ENCODE peak calls at places on chromosomes 12 and 14, in seven cellular contexts. K, I, W, S, F, A and U are unnamed samples.

GRCh38 chr12:30806989-30807694 is 52.4 kb upstream of the CAPRIN2 start:
- DNase-seq in K (peak; percentile 35), I (peak; percentile 77), W (peak; percentile 80), S (no peak), F (peak; percentile 41), A (no peak), U (peak; percentile 88)

GRCh38 chr12:94263011-94263786 is 114.8 kb downstream of the PLXNC1 start:
- DNase-seq in K (peak; percentile 34), I (no peak), W (no peak), S (no peak), F (no peak), A (no peak), U (no peak)

GRCh38 chr12:30967026-30967425 is 40.5 kb downstream of the TSPAN11 start:
- DNase-seq in K (no peak), I (no peak), W (no peak), S (no peak), F (no peak), A (no peak), U (no peak)

GRCh38 chr12:133231001-133231400 is 4.7 kb downstream of the ANHX start:
- DNase-seq in K (no peak), I (no peak), W (no peak), S (no peak), F (no peak), A (no peak), U (no peak)

GRCh38 chr12:94795520-94795919 is 145.2 kb upstream of the TMCC3 start:
- DNase-seq in K (peak; percentile 55), I (peak; percentile 62), W (peak; percentile 29), S (no peak), F (no peak), A (no peak), U (peak; percentile 70)

GRCh38 chr14:32545109-32545857 is 216.2 kb downstream of the AKAP6 start:
- DNase-seq in K (no peak), I (peak; percentile 34), W (no peak), S (no peak), F (no peak), A (no peak), U (peak; percentile 22)

GRCh38 chr12:96233941-96234461 is 39.8 kb downstream of the ELK3 start:
- DNase-seq in K (peak; percentile 39), I (peak; percentile 99), W (peak; percentile 95), S (peak; percentile 92), F (peak; percentile 55), A (peak; percentile 82), U (peak; percentile 100)

GRCh38 chr12:104605685-104606084 is 148.9 kb downstream of the CHST11 start:
- DNase-seq in K (peak; percentile 14), I (peak; percentile 75), W (no peak), S (peak; percentile 59), F (no peak), A (peak; percentile 43), U (peak; percentile 35)

GRCh38 chr12:112347521-112347920 is 34.7 kb downstream of the HECTD4 start:
- DNase-seq in K (no peak), I (peak; percentile 78), W (peak; percentile 93), S (no peak), F (no peak), A (no peak), U (peak; percentile 81)

GRCh38 chr14:79161576-79161975 is 991.4 kb downstream of the NRXN3 start:
- DNase-seq in K (peak; percentile 2), I (peak; percentile 1), W (peak; percentile 33), S (no peak), F (no peak), A (no peak), U (peak; percentile 14)

GRCh38 chr12:91870872-91871707 is 274.6 kb downstream of the BTG1 start:
- DNase-seq in K (no peak), I (no peak), W (no peak), S (no peak), F (no peak), A (no peak), U (no peak)

GRCh38 chr14:68756071-68756481 is 36.8 kb downstream of the ZFP36L1 start:
- DNase-seq in K (no peak), I (peak; percentile 80), W (no peak), S (no peak), F (no peak), A (no peak), U (no peak)

GRCh38 chr12:100158535-100158934 is 15.9 kb upstream of the BLTP3B start:
- DNase-seq in K (no peak), I (no peak), W (no peak), S (no peak), F (no peak), A (no peak), U (no peak)

GRCh38 chr14:67814826-67815225 is 1.6 kb downstream of the ZFYVE26 start:
- DNase-seq in K (no peak), I (no peak), W (no peak), S (no peak), F (no peak), A (no peak), U (no peak)

GRCh38 chr12:96421014-96421413 is 20.8 kb upstream of the CDK17 start:
- DNase-seq in K (no peak), I (no peak), W (no peak), S (no peak), F (no peak), A (no peak), U (no peak)

DNA sequence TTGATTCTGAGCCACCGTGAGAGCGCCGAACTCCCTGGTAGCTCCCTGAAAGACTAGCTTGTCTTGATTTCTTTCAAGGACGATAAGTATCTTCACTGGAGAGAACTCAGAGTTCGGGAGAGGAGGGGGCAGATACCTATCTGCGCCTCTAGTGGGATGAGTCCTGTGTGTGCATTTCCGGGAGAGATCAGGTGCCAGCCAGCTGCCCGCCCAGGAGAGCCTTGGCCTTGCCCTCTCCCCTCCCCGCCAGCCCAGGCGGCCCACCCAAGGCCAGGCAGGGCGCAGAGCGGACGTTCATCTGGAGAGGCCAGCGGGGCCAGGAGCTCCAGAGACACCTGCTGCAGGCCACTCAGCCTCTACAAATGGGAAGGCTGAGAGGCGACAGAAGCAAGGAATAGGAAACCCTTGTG is 1.0 kb downstream of the CD9 start:
- DNase-seq in K (peak; percentile 76), I (no peak), W (no peak), S (no peak), F (no peak), A (no peak), U (no peak)
- TF ChIP-seq CTCF in K (no peak), I (no peak), W (no peak), S (peak; percentile 8), F (no peak), A (no peak), U (no peak)

GRCh38 chr14:65356327-65356836 is 56.1 kb upstream of the FUT8 start:
- DNase-seq in K (no peak), I (peak; percentile 74), W (peak; percentile 45), S (no peak), F (peak; percentile 72), A (no peak), U (peak; percentile 93)
- H3K4me3 ChIP-seq in K (no peak overlapping the region), I (no peak overlapping the region), W (no peak overlapping the region), S (no peak overlapping the region), F (no peak overlapping the region), A (no peak overlapping the region), U (no peak overlapping the region)

DNA sequence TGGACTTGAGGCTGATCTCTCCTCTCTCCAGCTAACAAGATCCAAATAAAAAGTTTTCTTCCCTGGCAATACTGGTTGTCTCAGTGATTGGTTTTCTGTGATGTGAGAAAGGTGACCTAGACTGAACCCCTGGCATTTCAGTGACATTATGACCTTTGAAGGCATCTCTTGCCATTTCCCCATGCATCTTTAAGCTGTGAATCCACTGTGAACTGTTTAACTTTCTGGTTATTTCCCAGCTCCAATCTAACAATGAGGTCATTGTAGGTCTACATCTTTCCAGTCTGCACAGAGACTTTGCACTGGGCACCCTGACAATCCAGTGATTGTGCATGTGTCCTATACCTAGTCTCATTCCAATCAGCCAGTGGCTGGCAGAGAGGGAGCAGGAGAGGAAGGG is 155.9 kb upstream of the NUDT4 start:
- DNase-seq in K (no peak), I (no peak), W (no peak), S (no peak), F (no peak), A (no peak), U (no peak)
- TF ChIP-seq CTCF in K (no peak), I (no peak), W (no peak), S (no peak), F (no peak), A (no peak), U (no peak)

DNA sequence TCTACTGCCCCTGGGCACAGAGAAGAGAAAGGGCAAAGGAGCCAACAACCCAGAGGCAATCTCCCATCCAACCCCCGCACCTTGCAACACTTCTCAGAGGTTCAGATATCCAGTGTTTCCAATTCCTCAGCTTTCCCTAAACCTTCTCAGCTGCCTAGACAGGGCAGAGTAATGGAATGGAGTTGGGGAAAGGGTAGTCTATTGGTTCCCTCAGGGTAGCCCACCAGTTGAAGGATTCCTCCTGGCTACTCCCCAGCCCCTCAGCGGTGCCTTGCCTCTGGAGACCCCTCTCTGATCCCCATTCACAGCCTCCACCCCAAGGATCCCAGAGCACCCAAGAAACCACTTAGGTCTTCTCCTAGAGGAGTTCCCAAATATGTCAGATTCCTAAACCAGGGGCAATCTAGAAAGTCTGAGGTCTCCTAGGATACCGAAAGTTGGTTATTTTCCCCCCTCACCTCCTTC is 516 bp downstream of the NFE2 start:
- DNase-seq in K (no peak), I (no peak), W (no peak), S (no peak), F (no peak), A (no peak), U (no peak)
- H3K4me3 ChIP-seq in K (peak overlapping the region; percentile 2), I (peak overlapping the region; percentile 52), W (peak overlapping the region; percentile 22), S (peak overlapping the region; percentile 48), F (peak overlapping the region; percentile 42), A (peak overlapping the region; percentile 62), U (peak overlapping the region; percentile 32)

GRCh38 chr14:103404032-103404918 is 19.1 kb downstream of the MARK3 start:
- DNase-seq in K (no peak), I (peak; percentile 52), W (no peak), S (no peak), F (no peak), A (no peak), U (peak; percentile 52)
- TF ChIP-seq CTCF in K (no peak), I (no peak), W (no peak), S (no peak), F (no peak), A (no peak), U (no peak)

GRCh38 chr12:42571327-42572009 is 18.1 kb downstream of the PRICKLE1 start:
- DNase-seq in K (no peak), I (no peak), W (no peak), S (no peak), F (no peak), A (no peak), U (no peak)
- H3K4me3 ChIP-seq in K (no peak overlapping the region), I (no peak overlapping the region), W (no peak overlapping the region), S (no peak overlapping the region), F (no peak overlapping the region), A (no peak overlapping the region), U (no peak overlapping the region)

DNA sequence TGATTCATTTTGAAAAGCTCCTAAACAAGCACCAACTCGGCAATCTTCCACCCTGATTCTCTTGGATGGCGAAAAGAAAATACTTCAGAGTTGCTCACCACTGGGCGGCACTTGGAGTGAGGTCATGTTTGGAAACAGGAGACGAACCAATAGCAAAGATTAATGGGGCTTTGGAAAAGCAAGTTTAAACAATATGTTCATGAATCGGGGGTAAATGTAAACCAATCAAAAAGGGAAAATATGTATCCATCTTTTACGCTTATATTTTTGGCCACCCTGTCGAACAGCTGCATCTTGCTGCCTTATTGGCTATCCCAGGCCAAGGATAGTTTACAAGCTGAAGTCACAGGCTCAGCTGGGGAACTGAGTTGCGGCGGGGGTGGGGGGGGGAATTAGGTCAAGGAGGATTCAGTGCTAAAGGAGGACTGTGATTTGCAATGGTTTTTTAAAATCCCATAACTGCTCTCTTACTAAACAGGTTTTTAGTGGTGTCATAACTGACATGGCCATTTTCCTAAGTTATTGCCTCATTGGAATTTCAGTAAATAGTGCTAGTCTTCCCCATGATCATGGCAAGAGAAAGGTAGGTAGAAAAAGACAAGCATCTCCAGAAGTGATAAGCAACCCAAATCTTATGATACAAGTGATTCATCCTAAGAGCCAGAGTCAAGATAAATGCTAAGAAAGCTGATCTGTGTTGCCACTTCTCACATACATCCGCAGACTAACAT is 210.6 kb downstream of the PHLDA1 start:
- DNase-seq in K (peak; percentile 44), I (peak; percentile 89), W (peak; percentile 91), S (peak; percentile 16), F (no peak), A (peak; percentile 60), U (peak; percentile 76)
- TF ChIP-seq CTCF in K (no peak), I (peak; percentile 40), W (no peak), S (no peak), F (no peak), A (peak; percentile 20), U (peak; percentile 3)